ENCODE peak calls at places on chromosome 14, in eight cellular contexts. K is HCT116; R is effector memory CD4-positive, alpha-beta T cell; M is aorta; Y is endodermal cell; T is fibroblast of lung; C is naive thymus-derived CD4-positive, alpha-beta T cell; N is neural progenitor cell. Q is an unnamed sample.
A peak's percentile ranks its signal among the peaks of the same experiment; 100 is the strongest.

GRCh38 chr14:56224179-56224578 is 106.0 kb downstream of the PELI2 start:
- DNase-seq in K (no peak), R (no peak), M (no peak), Y (no peak), T (no peak), C (no peak), N (no peak), Q (no peak)

GRCh38 chr14:100536141-100536540 is 51.1 kb downstream of the BEGAIN start:
- DNase-seq in K (no peak), R (peak; percentile 0), M (no peak), Y (no peak), T (no peak), C (no peak), N (no peak), Q (no peak)

GRCh38 chr14:91063119-91063518 is 2.7 kb upstream of the RPS6KA5 start:
- DNase-seq in K (no peak), R (no peak), M (no peak), Y (no peak), T (no peak), C (no peak), N (no peak), Q (no peak)

GRCh38 chr14:92551066-92551841 is 37.7 kb downstream of the RIN3 start:
- DNase-seq in K (no peak), R (no peak), M (no peak), Y (no peak), T (no peak), C (no peak), N (no peak), Q (no peak)

GRCh38 chr14:23929822-23930294 is 23.7 kb upstream of the DHRS4 start:
- DNase-seq in K (peak; percentile 59), R (peak; percentile 59), M (peak; percentile 80), Y (peak; percentile 96), T (peak; percentile 55), C (peak; percentile 54), N (peak; percentile 87), Q (peak; percentile 61)

GRCh38 chr14:27528328-27528727 is 930.5 kb upstream of the NOVA1 start:
- DNase-seq in K (no peak), R (no peak), M (no peak), Y (no peak), T (peak; percentile 45), C (no peak), N (peak; percentile 62), Q (no peak)

GRCh38 chr14:51304428-51304827 is 64.4 kb downstream of the TMX1 start:
- DNase-seq in K (no peak), R (no peak), M (no peak), Y (no peak), T (peak; percentile 90), C (no peak), N (no peak), Q (no peak)

GRCh38 chr14:67532998-67533753 is at the start of gene PLEKHH1:
- DNase-seq in K (peak; percentile 47), R (no peak), M (peak; percentile 91), Y (peak; percentile 91), T (peak; percentile 78), C (no peak), N (peak; percentile 88), Q (peak; percentile 85)

GRCh38 chr14:38629412-38629811 is 373.5 kb upstream of the CLEC14A start:
- DNase-seq in K (no peak), R (no peak), M (no peak), Y (peak; percentile 67), T (no peak), C (no peak), N (no peak), Q (no peak)

GRCh38 chr14:80446356-80446755 is 235.1 kb upstream of the DIO2 start:
- DNase-seq in K (no peak), R (no peak), M (no peak), Y (no peak), T (peak; percentile 54), C (no peak), N (no peak), Q (no peak)

GRCh38 chr14:77593501-77593911 is 22.9 kb downstream of the SPTLC2 start:
- DNase-seq in K (no peak), R (no peak), M (no peak), Y (no peak), T (peak; percentile 49), C (no peak), N (no peak), Q (no peak)

GRCh38 chr14:103725739-103726395 is 10.3 kb downstream of the ZFYVE21 start:
- DNase-seq in K (no peak), R (no peak), M (no peak), Y (no peak), T (no peak), C (no peak), N (no peak), Q (no peak)

GRCh38 chr14:58944226-58944769 is 244.2 kb upstream of the DAAM1 start:
- DNase-seq in K (no peak), R (no peak), M (no peak), Y (no peak), T (peak; percentile 7), C (no peak), N (peak; percentile 29), Q (peak; percentile 17)

GRCh38 chr14:89469210-89470198 is 52.5 kb upstream of the FOXN3 start:
- DNase-seq in K (no peak), R (no peak), M (no peak), Y (no peak), T (peak; percentile 18), C (no peak), N (no peak), Q (no peak)

GRCh38 chr14:27012641-27013040 is 414.8 kb upstream of the NOVA1 start:
- DNase-seq in K (no peak), R (no peak), M (no peak), Y (no peak), T (no peak), C (no peak), N (no peak), Q (no peak)

GRCh38 chr14:77862154-77862783 is 62.4 kb downstream of the ADCK1 start:
- DNase-seq in K (peak; percentile 45), R (peak; percentile 33), M (peak; percentile 82), Y (peak; percentile 97), T (peak; percentile 44), C (peak; percentile 54), N (peak; percentile 80), Q (peak; percentile 28)

GRCh38 chr14:24254630-24255392 is 8.2 kb downstream of the TGM1 start:
- DNase-seq in K (no peak), R (no peak), M (no peak), Y (no peak), T (no peak), C (no peak), N (no peak), Q (no peak)

GRCh38 chr14:77980475-77981321 is 180.8 kb downstream of the ADCK1 start:
- DNase-seq in K (no peak), R (no peak), M (no peak), Y (peak; percentile 85), T (peak; percentile 13), C (no peak), N (peak; percentile 47), Q (no peak)

GRCh38 chr14:88164906-88165534 is 158.0 kb downstream of the KCNK10 start:
- DNase-seq in K (no peak), R (no peak), M (no peak), Y (peak; percentile 28), T (peak; percentile 1), C (no peak), N (no peak), Q (no peak)

GRCh38 chr14:25955772-25956171 is 642.1 kb downstream of the NOVA1 start:
- DNase-seq in K (no peak), R (no peak), M (no peak), Y (no peak), T (no peak), C (no peak), N (no peak), Q (no peak)

GRCh38 chr14:25953532-25954144 is 644.2 kb downstream of the NOVA1 start:
- DNase-seq in K (no peak), R (no peak), M (peak; percentile 54), Y (no peak), T (peak; percentile 80), C (no peak), N (no peak), Q (no peak)
- H3K9me3 ChIP-seq in K (peaks cover 12% of the 10 kb centered on the region), R (peaks cover 5% of the 10 kb centered on the region), M (no peaks in the 10 kb centered on the region), Y (no peaks in the 10 kb centered on the region), T (no peaks in the 10 kb centered on the region), C (peaks cover 4% of the 10 kb centered on the region), N (no peaks in the 10 kb centered on the region), Q (no peaks in the 10 kb centered on the region)

DNA sequence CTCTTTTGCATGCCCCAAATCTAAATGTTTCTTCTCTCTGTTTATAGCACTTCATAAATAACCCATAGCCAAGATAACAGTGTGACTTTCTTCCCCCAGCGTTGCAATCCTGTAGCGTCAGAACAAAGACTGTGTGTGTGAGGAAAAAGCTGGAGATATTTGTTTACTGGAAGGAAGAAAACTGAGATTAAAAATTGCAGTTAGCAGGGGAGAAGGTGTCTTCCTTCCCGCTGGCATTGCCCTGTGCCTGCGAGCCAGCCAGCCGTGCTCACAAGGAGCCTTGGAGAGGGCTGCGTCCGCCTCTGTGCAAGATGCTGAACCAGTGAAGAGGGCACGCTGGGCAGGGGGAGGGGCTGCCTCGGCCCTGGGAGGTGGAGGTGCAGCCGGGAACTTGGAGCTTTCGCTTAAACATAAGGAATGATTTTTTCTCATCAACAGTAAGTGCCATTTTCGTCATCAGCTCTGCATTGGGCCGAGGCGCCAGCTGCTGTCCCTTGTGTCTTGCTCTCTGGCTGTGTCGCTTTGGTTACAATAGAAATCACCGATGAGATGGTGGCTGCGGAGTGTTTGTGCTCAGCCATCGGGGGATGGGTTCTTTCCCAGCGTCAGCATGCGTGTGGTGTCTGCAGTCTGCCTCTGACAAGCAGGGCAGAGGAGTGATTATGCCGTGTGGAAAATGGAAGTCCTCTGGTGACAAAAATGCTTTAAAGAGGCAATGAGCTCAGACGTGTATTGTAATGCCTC is 97.3 kb downstream of the ESR2 start:
- DNase-seq in K (no peak), R (no peak), M (peak; percentile 59), Y (peak; percentile 90), T (peak; percentile 67), C (no peak), N (peak; percentile 75), Q (peak; percentile 16)
- H3K36me3 ChIP-seq in K (no peaks in the 10 kb centered on the region), R (peaks cover 7% of the 10 kb centered on the region), M (no peaks in the 10 kb centered on the region), Y (peaks cover 2% of the 10 kb centered on the region), T (no peaks in the 10 kb centered on the region), C (peaks cover 6% of the 10 kb centered on the region), N (no peaks in the 10 kb centered on the region), Q (no peaks in the 10 kb centered on the region)

GRCh38 chr14:44606576-44606975 is 99.5 kb upstream of the FSCB start:
- DNase-seq in K (no peak), R (no peak), M (no peak), Y (no peak), T (no peak), C (no peak), N (no peak), Q (no peak)
- H3K4me1 ChIP-seq in K (no peaks in the 10 kb centered on the region), R (no peaks in the 10 kb centered on the region), M (no peaks in the 10 kb centered on the region), Y (peaks cover under 1% of the 10 kb centered on the region), T (no peaks in the 10 kb centered on the region), C (no peaks in the 10 kb centered on the region), N (peaks cover 11% of the 10 kb centered on the region), Q (peaks cover 10% of the 10 kb centered on the region)

DNA sequence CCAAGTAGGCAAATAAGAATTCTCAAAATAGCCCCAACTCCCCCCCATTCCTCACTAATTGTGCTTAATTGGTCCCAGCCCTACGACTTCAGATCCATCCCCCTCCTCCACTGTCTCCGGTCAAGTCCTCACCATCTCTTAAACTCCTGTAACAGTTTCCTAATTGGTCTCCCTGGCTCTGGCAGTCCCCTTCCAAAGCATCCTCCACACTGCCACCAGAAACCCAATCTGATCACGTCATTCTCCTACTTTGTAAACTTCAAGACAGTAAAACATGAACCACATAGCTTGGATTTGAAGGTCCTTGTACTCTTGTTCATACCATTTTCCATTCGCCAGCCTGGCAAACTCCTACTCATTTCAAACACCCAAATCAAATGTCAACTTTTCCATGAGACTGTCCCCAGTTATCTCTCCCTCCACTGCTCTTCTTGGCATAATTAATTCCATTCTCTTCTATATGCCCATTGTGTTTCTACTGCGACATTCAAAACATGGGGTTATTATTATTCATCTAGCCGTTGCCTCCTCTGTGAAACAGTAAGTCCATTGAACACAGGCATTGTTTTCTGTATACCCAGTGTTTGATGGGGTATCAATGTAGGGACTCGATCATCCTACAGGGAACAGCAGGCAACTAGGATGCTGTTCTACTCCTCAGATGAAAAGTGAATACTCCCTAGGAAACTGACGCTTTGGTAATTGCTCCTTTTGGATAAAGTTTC is 104.6 kb downstream of the EGLN3 start:
- DNase-seq in K (no peak), R (no peak), M (no peak), Y (no peak), T (no peak), C (no peak), N (no peak), Q (no peak)
- H3K9me3 ChIP-seq in K (no peaks in the 10 kb centered on the region), R (no peaks in the 10 kb centered on the region), M (no peaks in the 10 kb centered on the region), Y (no peaks in the 10 kb centered on the region), T (no peaks in the 10 kb centered on the region), C (no peaks in the 10 kb centered on the region), N (no peaks in the 10 kb centered on the region), Q (no peaks in the 10 kb centered on the region)

Q was measured in HAP-1.